ENCODE peak calls at places on chromosomes 12 and 14, in ten cellular contexts. One of them, this sample, is unnamed.

GRCh38 chr12:75848533-75848932 is 183.0 kb downstream of the PHLDA1 start:
- DNase-seq in C1 segment of cervical spinal cord: peak; percentile 7
- DNase-seq in HT-29: no peak
- DNase-seq in GM04504: no peak
- DNase-seq in right lobe of liver: no peak
- DNase-seq in heart right ventricle: no peak
- DNase-seq in H54: no peak
- DNase-seq in right cardiac atrium: no peak
- DNase-seq in HT1080: no peak
- DNase-seq in activated CD8-positive, alpha-beta T cell treated with anti-CD3 and anti-CD28 coated beads for 36 hours: no peak
- DNase-seq in this sample: no peak

GRCh38 chr12:49040364-49040855 is 20.2 kb downstream of the KMT2D start:
- DNase-seq in C1 segment of cervical spinal cord: no peak
- DNase-seq in HT-29: no peak
- DNase-seq in GM04504: no peak
- DNase-seq in right lobe of liver: peak; percentile 16
- DNase-seq in heart right ventricle: peak; percentile 9
- DNase-seq in H54: no peak
- DNase-seq in right cardiac atrium: peak; percentile 39
- DNase-seq in HT1080: no peak
- DNase-seq in activated CD8-positive, alpha-beta T cell treated with anti-CD3 and anti-CD28 coated beads for 36 hours: no peak
- DNase-seq in this sample: no peak

GRCh38 chr14:91368681-91369416 is 48.8 kb downstream of the CCDC88C start:
- DNase-seq in C1 segment of cervical spinal cord: no peak
- DNase-seq in HT-29: no peak
- DNase-seq in GM04504: no peak
- DNase-seq in right lobe of liver: no peak
- DNase-seq in heart right ventricle: no peak
- DNase-seq in H54: no peak
- DNase-seq in right cardiac atrium: no peak
- DNase-seq in HT1080: no peak
- DNase-seq in activated CD8-positive, alpha-beta T cell treated with anti-CD3 and anti-CD28 coated beads for 36 hours: no peak
- DNase-seq in this sample: no peak

GRCh38 chr12:112130461-112130998 is 5.2 kb downstream of the TRAFD1 start:
- DNase-seq in C1 segment of cervical spinal cord: no peak
- DNase-seq in HT-29: peak; percentile 32
- DNase-seq in GM04504: no peak
- DNase-seq in right lobe of liver: no peak
- DNase-seq in heart right ventricle: no peak
- DNase-seq in H54: no peak
- DNase-seq in right cardiac atrium: no peak
- DNase-seq in HT1080: peak; percentile 20
- DNase-seq in activated CD8-positive, alpha-beta T cell treated with anti-CD3 and anti-CD28 coated beads for 36 hours: no peak
- DNase-seq in this sample: no peak

GRCh38 chr14:100278702-100279101 is 27.5 kb downstream of the SLC25A29 start:
- DNase-seq in C1 segment of cervical spinal cord: no peak
- DNase-seq in HT-29: no peak
- DNase-seq in GM04504: no peak
- DNase-seq in right lobe of liver: no peak
- DNase-seq in heart right ventricle: no peak
- DNase-seq in H54: no peak
- DNase-seq in right cardiac atrium: no peak
- DNase-seq in HT1080: peak; percentile 82
- DNase-seq in activated CD8-positive, alpha-beta T cell treated with anti-CD3 and anti-CD28 coated beads for 36 hours: no peak
- DNase-seq in this sample: no peak

GRCh38 chr12:101044512-101045074 is 165.4 kb downstream of the SLC5A8 start:
- DNase-seq in C1 segment of cervical spinal cord: no peak
- DNase-seq in HT-29: no peak
- DNase-seq in GM04504: no peak
- DNase-seq in right lobe of liver: no peak
- DNase-seq in heart right ventricle: no peak
- DNase-seq in H54: no peak
- DNase-seq in right cardiac atrium: no peak
- DNase-seq in HT1080: no peak
- DNase-seq in activated CD8-positive, alpha-beta T cell treated with anti-CD3 and anti-CD28 coated beads for 36 hours: no peak
- DNase-seq in this sample: no peak

GRCh38 chr12:95385246-95385645 is 88.7 kb upstream of the METAP2 start:
- DNase-seq in C1 segment of cervical spinal cord: no peak
- DNase-seq in HT-29: no peak
- DNase-seq in GM04504: peak; percentile 27
- DNase-seq in right lobe of liver: no peak
- DNase-seq in heart right ventricle: no peak
- DNase-seq in H54: no peak
- DNase-seq in right cardiac atrium: no peak
- DNase-seq in HT1080: peak; percentile 14
- DNase-seq in activated CD8-positive, alpha-beta T cell treated with anti-CD3 and anti-CD28 coated beads for 36 hours: no peak
- DNase-seq in this sample: no peak

GRCh38 chr12:121781751-121782615 is 11.5 kb downstream of the RHOF start:
- DNase-seq in C1 segment of cervical spinal cord: no peak
- DNase-seq in HT-29: no peak
- DNase-seq in GM04504: no peak
- DNase-seq in right lobe of liver: no peak
- DNase-seq in heart right ventricle: no peak
- DNase-seq in H54: no peak
- DNase-seq in right cardiac atrium: peak; percentile 73
- DNase-seq in HT1080: peak; percentile 73
- DNase-seq in activated CD8-positive, alpha-beta T cell treated with anti-CD3 and anti-CD28 coated beads for 36 hours: peak; percentile 89
- DNase-seq in this sample: no peak

GRCh38 chr14:94548131-94548998 is 12.9 kb upstream of the SERPINA4 start:
- DNase-seq in C1 segment of cervical spinal cord: no peak
- DNase-seq in HT-29: no peak
- DNase-seq in GM04504: no peak
- DNase-seq in right lobe of liver: no peak
- DNase-seq in heart right ventricle: no peak
- DNase-seq in H54: no peak
- DNase-seq in right cardiac atrium: peak; percentile 29
- DNase-seq in HT1080: no peak
- DNase-seq in activated CD8-positive, alpha-beta T cell treated with anti-CD3 and anti-CD28 coated beads for 36 hours: no peak
- DNase-seq in this sample: no peak

GRCh38 chr14:54048736-54049135 is 92.1 kb upstream of the BMP4 start:
- DNase-seq in C1 segment of cervical spinal cord: no peak
- DNase-seq in HT-29: peak; percentile 55
- DNase-seq in GM04504: no peak
- DNase-seq in right lobe of liver: no peak
- DNase-seq in heart right ventricle: no peak
- DNase-seq in H54: no peak
- DNase-seq in right cardiac atrium: no peak
- DNase-seq in HT1080: no peak
- DNase-seq in activated CD8-positive, alpha-beta T cell treated with anti-CD3 and anti-CD28 coated beads for 36 hours: no peak
- DNase-seq in this sample: no peak

GRCh38 chr12:110737532-110737931 is 5.2 kb downstream of the PPP1CC start:
- DNase-seq in C1 segment of cervical spinal cord: no peak
- DNase-seq in HT-29: no peak
- DNase-seq in GM04504: no peak
- DNase-seq in right lobe of liver: no peak
- DNase-seq in heart right ventricle: no peak
- DNase-seq in H54: no peak
- DNase-seq in right cardiac atrium: no peak
- DNase-seq in HT1080: no peak
- DNase-seq in activated CD8-positive, alpha-beta T cell treated with anti-CD3 and anti-CD28 coated beads for 36 hours: no peak
- DNase-seq in this sample: no peak

GRCh38 chr14:57136669-57137068 is 132.0 kb downstream of the EXOC5 start:
- DNase-seq in C1 segment of cervical spinal cord: peak; percentile 1
- DNase-seq in HT-29: no peak
- DNase-seq in GM04504: no peak
- DNase-seq in right lobe of liver: peak; percentile 29
- DNase-seq in heart right ventricle: peak; percentile 42
- DNase-seq in H54: no peak
- DNase-seq in right cardiac atrium: peak; percentile 71
- DNase-seq in HT1080: no peak
- DNase-seq in activated CD8-positive, alpha-beta T cell treated with anti-CD3 and anti-CD28 coated beads for 36 hours: no peak
- DNase-seq in this sample: no peak

GRCh38 chr12:17064834-17065233 is 458.9 kb upstream of the LMO3 start:
- DNase-seq in C1 segment of cervical spinal cord: no peak
- DNase-seq in HT-29: no peak
- DNase-seq in GM04504: no peak
- DNase-seq in right lobe of liver: no peak
- DNase-seq in heart right ventricle: no peak
- DNase-seq in H54: no peak
- DNase-seq in right cardiac atrium: no peak
- DNase-seq in HT1080: no peak
- DNase-seq in activated CD8-positive, alpha-beta T cell treated with anti-CD3 and anti-CD28 coated beads for 36 hours: no peak
- DNase-seq in this sample: no peak

GRCh38 chr14:65290830-65291229 is 121.7 kb upstream of the FUT8 start:
- DNase-seq in C1 segment of cervical spinal cord: no peak
- DNase-seq in HT-29: peak; percentile 74
- DNase-seq in GM04504: peak; percentile 83
- DNase-seq in right lobe of liver: no peak
- DNase-seq in heart right ventricle: no peak
- DNase-seq in H54: peak; percentile 77
- DNase-seq in right cardiac atrium: no peak
- DNase-seq in HT1080: peak; percentile 99
- DNase-seq in activated CD8-positive, alpha-beta T cell treated with anti-CD3 and anti-CD28 coated beads for 36 hours: peak; percentile 63
- DNase-seq in this sample: no peak

GRCh38 chr12:88922816-88923215 is 342.5 kb upstream of the KITLG start:
- DNase-seq in C1 segment of cervical spinal cord: no peak
- DNase-seq in HT-29: peak; percentile 25
- DNase-seq in GM04504: no peak
- DNase-seq in right lobe of liver: no peak
- DNase-seq in heart right ventricle: no peak
- DNase-seq in H54: no peak
- DNase-seq in right cardiac atrium: no peak
- DNase-seq in HT1080: no peak
- DNase-seq in activated CD8-positive, alpha-beta T cell treated with anti-CD3 and anti-CD28 coated beads for 36 hours: no peak
- DNase-seq in this sample: no peak

GRCh38 chr14:96260341-96260821 is 4.4 kb downstream of the BDKRB1 start:
- DNase-seq in C1 segment of cervical spinal cord: no peak
- DNase-seq in HT-29: no peak
- DNase-seq in GM04504: peak; percentile 87
- DNase-seq in right lobe of liver: no peak
- DNase-seq in heart right ventricle: no peak
- DNase-seq in H54: no peak
- DNase-seq in right cardiac atrium: no peak
- DNase-seq in HT1080: no peak
- DNase-seq in activated CD8-positive, alpha-beta T cell treated with anti-CD3 and anti-CD28 coated beads for 36 hours: no peak
- DNase-seq in this sample: no peak

GRCh38 chr12:65565601-65566560 is 258.4 kb upstream of the HMGA2 start:
- DNase-seq in C1 segment of cervical spinal cord: no peak
- DNase-seq in HT-29: no peak
- DNase-seq in GM04504: peak; percentile 87
- DNase-seq in right lobe of liver: no peak
- DNase-seq in heart right ventricle: no peak
- DNase-seq in H54: no peak
- DNase-seq in right cardiac atrium: no peak
- DNase-seq in HT1080: peak; percentile 86
- DNase-seq in activated CD8-positive, alpha-beta T cell treated with anti-CD3 and anti-CD28 coated beads for 36 hours: no peak
- DNase-seq in this sample: no peak

This sample was measured in colonic mucosa.